ENCODE peak calls at places on chromosome 4, in six cellular contexts. One of them, this sample, is unnamed.

GRCh38 chr4:181662383-181662782 is 580.8 kb upstream of the TENM3 start:
- DNase-seq in upper lobe of right lung: no peak
- DNase-seq in hepatocyte: no peak
- DNase-seq in fibroblast of lung: peak
- DNase-seq in breast epithelium: no peak
- DNase-seq in ovary: no peak
- DNase-seq in this sample: peak

GRCh38 chr4:106140601-106141000 is 175.4 kb downstream of the TBCK start:
- DNase-seq in upper lobe of right lung: no peak
- DNase-seq in hepatocyte: no peak
- DNase-seq in fibroblast of lung: no peak
- DNase-seq in breast epithelium: no peak
- DNase-seq in ovary: no peak
- DNase-seq in this sample: no peak

GRCh38 chr4:39698424-39699009 is 581 bp downstream of the UBE2K start:
- DNase-seq in upper lobe of right lung: peak
- DNase-seq in hepatocyte: peak
- DNase-seq in fibroblast of lung: peak
- DNase-seq in breast epithelium: peak
- DNase-seq in ovary: peak
- DNase-seq in this sample: peak

GRCh38 chr4:123435246-123436113 is 38.9 kb downstream of the SPRY1 start:
- DNase-seq in upper lobe of right lung: no peak
- DNase-seq in hepatocyte: no peak
- DNase-seq in fibroblast of lung: no peak
- DNase-seq in breast epithelium: no peak
- DNase-seq in ovary: no peak
- DNase-seq in this sample: peak

GRCh38 chr4:8694226-8694625 is 101.7 kb downstream of the CPZ start:
- DNase-seq in upper lobe of right lung: peak
- DNase-seq in hepatocyte: no peak
- DNase-seq in fibroblast of lung: no peak
- DNase-seq in breast epithelium: no peak
- DNase-seq in ovary: peak
- DNase-seq in this sample: no peak

GRCh38 chr4:123974419-123975105 is 578.0 kb downstream of the SPRY1 start:
- DNase-seq in upper lobe of right lung: no peak
- DNase-seq in hepatocyte: no peak
- DNase-seq in fibroblast of lung: peak
- DNase-seq in breast epithelium: no peak
- DNase-seq in ovary: no peak
- DNase-seq in this sample: no peak

GRCh38 chr4:125801373-125801772 is 486.6 kb downstream of the FAT4 start:
- DNase-seq in upper lobe of right lung: no peak
- DNase-seq in hepatocyte: no peak
- DNase-seq in fibroblast of lung: peak
- DNase-seq in breast epithelium: no peak
- DNase-seq in ovary: no peak
- DNase-seq in this sample: no peak

GRCh38 chr4:25002679-25003078 is 28.1 kb downstream of the LGI2 start:
- DNase-seq in upper lobe of right lung: no peak
- DNase-seq in hepatocyte: no peak
- DNase-seq in fibroblast of lung: peak
- DNase-seq in breast epithelium: no peak
- DNase-seq in ovary: no peak
- DNase-seq in this sample: no peak

GRCh38 chr4:3821580-3822229 is 55.5 kb downstream of the ADRA2C start:
- DNase-seq in upper lobe of right lung: no peak
- DNase-seq in hepatocyte: no peak
- DNase-seq in fibroblast of lung: no peak
- DNase-seq in breast epithelium: no peak
- DNase-seq in ovary: no peak
- DNase-seq in this sample: peak

GRCh38 chr4:81690871-81691270 is 219.2 kb upstream of the RASGEF1B start:
- DNase-seq in upper lobe of right lung: no peak
- DNase-seq in hepatocyte: no peak
- DNase-seq in fibroblast of lung: no peak
- DNase-seq in breast epithelium: no peak
- DNase-seq in ovary: no peak
- DNase-seq in this sample: no peak

GRCh38 chr4:103493450-103494159 is 226.2 kb downstream of the TACR3 start:
- DNase-seq in upper lobe of right lung: no peak
- DNase-seq in hepatocyte: no peak
- DNase-seq in fibroblast of lung: peak
- DNase-seq in breast epithelium: no peak
- DNase-seq in ovary: no peak
- DNase-seq in this sample: no peak

GRCh38 chr4:159206427-159206871 is 103.6 kb downstream of the RAPGEF2 start:
- DNase-seq in upper lobe of right lung: no peak
- DNase-seq in hepatocyte: no peak
- DNase-seq in fibroblast of lung: peak
- DNase-seq in breast epithelium: no peak
- DNase-seq in ovary: no peak
- DNase-seq in this sample: no peak

GRCh38 chr4:86498560-86499166 is 95.5 kb upstream of the PTPN13 start:
- DNase-seq in upper lobe of right lung: no peak
- DNase-seq in hepatocyte: peak
- DNase-seq in fibroblast of lung: peak
- DNase-seq in breast epithelium: no peak
- DNase-seq in ovary: no peak
- DNase-seq in this sample: no peak

GRCh38 chr4:153545822-153546221 is 79.7 kb downstream of the TMEM131L start:
- DNase-seq in upper lobe of right lung: no peak
- DNase-seq in hepatocyte: no peak
- DNase-seq in fibroblast of lung: no peak
- DNase-seq in breast epithelium: no peak
- DNase-seq in ovary: no peak
- DNase-seq in this sample: no peak

GRCh38 chr4:7652451-7652871 is 217.7 kb upstream of the PSAPL1 start:
- DNase-seq in upper lobe of right lung: no peak
- DNase-seq in hepatocyte: no peak
- DNase-seq in fibroblast of lung: peak
- DNase-seq in breast epithelium: no peak
- DNase-seq in ovary: peak
- DNase-seq in this sample: no peak

GRCh38 chr4:90857081-90857820 is 730.1 kb downstream of the CCSER1 start:
- DNase-seq in upper lobe of right lung: no peak
- DNase-seq in hepatocyte: no peak
- DNase-seq in fibroblast of lung: no peak
- DNase-seq in breast epithelium: no peak
- DNase-seq in ovary: no peak
- DNase-seq in this sample: no peak

GRCh38 chr4:121208571-121208970 is 44.5 kb upstream of the TNIP3 start:
- DNase-seq in upper lobe of right lung: no peak
- DNase-seq in hepatocyte: no peak
- DNase-seq in fibroblast of lung: no peak
- DNase-seq in breast epithelium: no peak
- DNase-seq in ovary: no peak
- DNase-seq in this sample: no peak

GRCh38 chr4:4496604-4497372 is 45.1 kb downstream of the STX18 start:
- DNase-seq in upper lobe of right lung: no peak
- DNase-seq in hepatocyte: no peak
- DNase-seq in fibroblast of lung: no peak
- DNase-seq in breast epithelium: no peak
- DNase-seq in ovary: peak
- DNase-seq in this sample: peak

GRCh38 chr4:76488905-76489798 is 54.1 kb downstream of the SHROOM3 start:
- DNase-seq in upper lobe of right lung: no peak
- DNase-seq in hepatocyte: no peak
- DNase-seq in fibroblast of lung: peak
- DNase-seq in breast epithelium: no peak
- DNase-seq in ovary: no peak
- DNase-seq in this sample: no peak

GRCh38 chr4:123350191-123350544 is 46.4 kb upstream of the SPRY1 start:
- DNase-seq in upper lobe of right lung: no peak
- DNase-seq in hepatocyte: peak
- DNase-seq in fibroblast of lung: peak
- DNase-seq in breast epithelium: no peak
- DNase-seq in ovary: no peak
- DNase-seq in this sample: no peak

GRCh38 chr4:114025176-114025777 is 45.8 kb upstream of the ARSJ start:
- DNase-seq in upper lobe of right lung: no peak
- DNase-seq in hepatocyte: peak
- DNase-seq in fibroblast of lung: no peak
- DNase-seq in breast epithelium: no peak
- DNase-seq in ovary: no peak
- DNase-seq in this sample: no peak

GRCh38 chr4:57668621-57669020 is 558.4 kb upstream of the IGFBP7 start:
- DNase-seq in upper lobe of right lung: no peak
- DNase-seq in hepatocyte: peak
- DNase-seq in fibroblast of lung: no peak
- DNase-seq in breast epithelium: no peak
- DNase-seq in ovary: no peak
- DNase-seq in this sample: no peak

GRCh38 chr4:104491826-104492771 is 2.6 kb downstream of the CXXC4 start:
- DNase-seq in upper lobe of right lung: no peak
- DNase-seq in hepatocyte: peak
- DNase-seq in fibroblast of lung: peak
- DNase-seq in breast epithelium: no peak
- DNase-seq in ovary: peak
- DNase-seq in this sample: no peak

GRCh38 chr4:139959398-139959797 is 194.6 kb downstream of the MAML3 start:
- DNase-seq in upper lobe of right lung: no peak
- DNase-seq in hepatocyte: no peak
- DNase-seq in fibroblast of lung: no peak
- DNase-seq in breast epithelium: no peak
- DNase-seq in ovary: no peak
- DNase-seq in this sample: no peak

DNA sequence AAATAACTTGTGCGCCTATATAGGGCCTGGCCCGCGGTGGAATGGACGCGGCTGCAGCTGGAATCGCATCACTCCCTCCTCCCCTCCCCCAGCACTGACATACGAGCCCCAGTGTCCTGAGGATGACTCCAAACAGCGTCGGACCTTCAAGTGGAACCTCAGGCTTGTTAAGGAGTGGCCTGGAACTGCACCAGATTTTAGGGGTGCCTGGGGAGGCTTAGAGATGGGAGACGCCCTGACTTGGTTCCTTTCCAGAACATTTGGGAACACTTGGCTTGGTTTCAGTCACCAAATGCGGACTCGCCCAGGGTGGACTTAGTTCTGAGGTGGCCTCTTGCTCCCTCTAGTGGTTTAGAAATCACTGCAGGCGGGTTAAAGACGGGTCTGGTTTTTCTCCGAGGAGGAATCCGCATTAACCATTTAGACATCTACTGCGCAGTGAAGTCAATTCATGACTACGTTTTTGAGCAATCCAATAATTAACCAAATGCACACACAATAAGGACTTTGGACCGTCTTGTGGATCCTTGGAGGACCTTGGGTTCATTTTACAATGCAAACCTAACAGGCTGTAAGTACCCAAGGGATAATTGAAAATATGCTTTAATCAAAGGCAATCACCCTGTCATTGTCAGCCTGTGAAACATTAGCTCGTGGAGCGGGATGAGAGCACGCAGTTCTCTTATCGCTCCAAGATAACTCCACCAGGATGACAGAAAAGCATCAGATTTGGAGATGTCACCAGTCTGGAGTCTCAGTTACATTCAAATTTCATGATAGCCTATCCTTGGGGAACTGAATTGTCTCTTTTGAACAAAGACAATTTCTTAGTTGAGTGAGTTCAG is 11.2 kb upstream of the PDGFRA start:
- DNase-seq in upper lobe of right lung: peak
- DNase-seq in hepatocyte: peak
- DNase-seq in fibroblast of lung: peak
- DNase-seq in breast epithelium: peak
- DNase-seq in ovary: peak
- DNase-seq in this sample: peak
- H3K27ac ChIP-seq in upper lobe of right lung: no peak
- H3K27ac ChIP-seq in hepatocyte: peak
- H3K27ac ChIP-seq in fibroblast of lung: peak
- H3K27ac ChIP-seq in breast epithelium: peak
- H3K27ac ChIP-seq in ovary: no peak
- H3K27ac ChIP-seq in this sample: peak

GRCh38 chr4:89400408-89401035 is 92.9 kb upstream of the GPRIN3 start:
- DNase-seq in upper lobe of right lung: no peak
- DNase-seq in hepatocyte: no peak
- DNase-seq in fibroblast of lung: peak
- DNase-seq in breast epithelium: no peak
- DNase-seq in ovary: no peak
- DNase-seq in this sample: no peak
- H3K27ac ChIP-seq in upper lobe of right lung: no peak
- H3K27ac ChIP-seq in hepatocyte: no peak
- H3K27ac ChIP-seq in fibroblast of lung: no peak
- H3K27ac ChIP-seq in breast epithelium: no peak
- H3K27ac ChIP-seq in ovary: no peak
- H3K27ac ChIP-seq in this sample: no peak

GRCh38 chr4:107876096-107876495 is 51.4 kb downstream of the SGMS2 start:
- DNase-seq in upper lobe of right lung: no peak
- DNase-seq in hepatocyte: no peak
- DNase-seq in fibroblast of lung: no peak
- DNase-seq in breast epithelium: no peak
- DNase-seq in ovary: no peak
- DNase-seq in this sample: no peak
- H3K27ac ChIP-seq in upper lobe of right lung: no peak
- H3K27ac ChIP-seq in hepatocyte: no peak
- H3K27ac ChIP-seq in fibroblast of lung: no peak
- H3K27ac ChIP-seq in breast epithelium: no peak
- H3K27ac ChIP-seq in ovary: no peak
- H3K27ac ChIP-seq in this sample: no peak

DNA sequence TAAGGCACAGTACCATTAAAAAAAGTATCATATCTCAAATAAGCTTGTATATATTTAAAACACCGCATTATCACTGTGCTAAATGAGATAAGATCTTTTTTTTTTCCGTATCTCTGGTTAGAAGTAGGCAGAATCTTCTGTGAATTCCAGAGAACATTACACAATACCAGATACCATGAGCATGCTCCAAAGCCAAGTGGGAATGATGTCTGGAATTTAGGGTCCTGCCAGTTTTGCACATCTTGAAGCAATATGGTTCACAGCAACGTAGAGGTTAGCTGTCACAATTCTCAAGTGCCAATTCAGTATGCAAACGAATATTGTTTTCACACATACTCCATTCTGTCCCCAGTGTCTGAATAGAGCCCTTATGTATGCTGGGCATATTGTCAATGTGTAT is 127.5 kb upstream of the NEIL3 start:
- DNase-seq in upper lobe of right lung: no peak
- DNase-seq in hepatocyte: no peak
- DNase-seq in fibroblast of lung: peak
- DNase-seq in breast epithelium: no peak
- DNase-seq in ovary: no peak
- DNase-seq in this sample: no peak
- H3K27ac ChIP-seq in upper lobe of right lung: no peak
- H3K27ac ChIP-seq in hepatocyte: no peak
- H3K27ac ChIP-seq in fibroblast of lung: no peak
- H3K27ac ChIP-seq in breast epithelium: no peak
- H3K27ac ChIP-seq in ovary: no peak
- H3K27ac ChIP-seq in this sample: no peak

GRCh38 chr4:110704748-110705439 is 82.0 kb upstream of the PITX2 start:
- DNase-seq in upper lobe of right lung: no peak
- DNase-seq in hepatocyte: no peak
- DNase-seq in fibroblast of lung: no peak
- DNase-seq in breast epithelium: no peak
- DNase-seq in ovary: no peak
- DNase-seq in this sample: no peak

GRCh38 chr4:110702326-110702725 is 79.4 kb upstream of the PITX2 start:
- DNase-seq in upper lobe of right lung: no peak
- DNase-seq in hepatocyte: no peak
- DNase-seq in fibroblast of lung: no peak
- DNase-seq in breast epithelium: no peak
- DNase-seq in ovary: no peak
- DNase-seq in this sample: no peak

GRCh38 chr4:110705440-110705782 is 82.5 kb upstream of the PITX2 start:
- DNase-seq in upper lobe of right lung: no peak
- DNase-seq in hepatocyte: no peak
- DNase-seq in fibroblast of lung: no peak
- DNase-seq in breast epithelium: no peak
- DNase-seq in ovary: no peak
- DNase-seq in this sample: no peak
- H3K27ac ChIP-seq in upper lobe of right lung: no peak
- H3K27ac ChIP-seq in hepatocyte: no peak
- H3K27ac ChIP-seq in fibroblast of lung: no peak
- H3K27ac ChIP-seq in breast epithelium: no peak
- H3K27ac ChIP-seq in ovary: no peak
- H3K27ac ChIP-seq in this sample: no peak

This sample was measured in right cardiac atrium.